ENCODE peak calls at places on chromosomes 1 and 21, in nine cellular contexts. One of them, this sample, is unnamed.

GRCh38 chr1:20093940-20094391 is 24.0 kb downstream of the PLA2G5 start:
- DNase-seq in ascending aorta: no peak
- DNase-seq in transverse colon: no peak
- DNase-seq in skeletal muscle cell: no peak
- DNase-seq in AG04449: no peak
- DNase-seq in heart left ventricle: peak
- DNase-seq in Peyer's patch: no peak
- DNase-seq in choroid plexus epithelial cell: no peak
- DNase-seq in CD8-positive, alpha-beta memory T cell: no peak
- DNase-seq in this sample: no peak

GRCh38 chr1:65444128-65444527 is 23.7 kb downstream of the LEPR start:
- DNase-seq in ascending aorta: no peak
- DNase-seq in transverse colon: no peak
- DNase-seq in skeletal muscle cell: no peak
- DNase-seq in AG04449: no peak
- DNase-seq in heart left ventricle: no peak
- DNase-seq in Peyer's patch: no peak
- DNase-seq in choroid plexus epithelial cell: no peak
- DNase-seq in CD8-positive, alpha-beta memory T cell: no peak
- DNase-seq in this sample: no peak

GRCh38 chr21:41837756-41838297 is 41.3 kb downstream of the PRDM15 start:
- DNase-seq in ascending aorta: no peak
- DNase-seq in transverse colon: no peak
- DNase-seq in skeletal muscle cell: no peak
- DNase-seq in AG04449: no peak
- DNase-seq in heart left ventricle: no peak
- DNase-seq in Peyer's patch: no peak
- DNase-seq in choroid plexus epithelial cell: no peak
- DNase-seq in CD8-positive, alpha-beta memory T cell: no peak
- DNase-seq in this sample: no peak

GRCh38 chr1:196178083-196178635 is 430.1 kb downstream of the KCNT2 start:
- DNase-seq in ascending aorta: no peak
- DNase-seq in transverse colon: no peak
- DNase-seq in skeletal muscle cell: no peak
- DNase-seq in AG04449: no peak
- DNase-seq in heart left ventricle: no peak
- DNase-seq in Peyer's patch: no peak
- DNase-seq in choroid plexus epithelial cell: no peak
- DNase-seq in CD8-positive, alpha-beta memory T cell: no peak
- DNase-seq in this sample: no peak

GRCh38 chr1:13766906-13767564 is 67.0 kb downstream of the PRDM2 start:
- DNase-seq in ascending aorta: no peak
- DNase-seq in transverse colon: no peak
- DNase-seq in skeletal muscle cell: peak
- DNase-seq in AG04449: no peak
- DNase-seq in heart left ventricle: no peak
- DNase-seq in Peyer's patch: no peak
- DNase-seq in choroid plexus epithelial cell: peak
- DNase-seq in CD8-positive, alpha-beta memory T cell: no peak
- DNase-seq in this sample: no peak

GRCh38 chr1:67748630-67749029 is 63.6 kb downstream of the GADD45A start:
- DNase-seq in ascending aorta: no peak
- DNase-seq in transverse colon: no peak
- DNase-seq in skeletal muscle cell: no peak
- DNase-seq in AG04449: no peak
- DNase-seq in heart left ventricle: no peak
- DNase-seq in Peyer's patch: no peak
- DNase-seq in choroid plexus epithelial cell: peak
- DNase-seq in CD8-positive, alpha-beta memory T cell: no peak
- DNase-seq in this sample: no peak

GRCh38 chr1:231724876-231725647 is 98.5 kb downstream of the DISC1 start:
- DNase-seq in ascending aorta: no peak
- DNase-seq in transverse colon: no peak
- DNase-seq in skeletal muscle cell: peak
- DNase-seq in AG04449: no peak
- DNase-seq in heart left ventricle: no peak
- DNase-seq in Peyer's patch: no peak
- DNase-seq in choroid plexus epithelial cell: peak
- DNase-seq in CD8-positive, alpha-beta memory T cell: no peak
- DNase-seq in this sample: peak

GRCh38 chr1:17043676-17044075 is 10.2 kb downstream of the SDHB start:
- DNase-seq in ascending aorta: no peak
- DNase-seq in transverse colon: no peak
- DNase-seq in skeletal muscle cell: no peak
- DNase-seq in AG04449: no peak
- DNase-seq in heart left ventricle: no peak
- DNase-seq in Peyer's patch: no peak
- DNase-seq in choroid plexus epithelial cell: no peak
- DNase-seq in CD8-positive, alpha-beta memory T cell: no peak
- DNase-seq in this sample: no peak

GRCh38 chr1:37755290-37755689 is 9.6 kb downstream of the EPHA10 start:
- DNase-seq in ascending aorta: no peak
- DNase-seq in transverse colon: no peak
- DNase-seq in skeletal muscle cell: no peak
- DNase-seq in AG04449: no peak
- DNase-seq in heart left ventricle: no peak
- DNase-seq in Peyer's patch: no peak
- DNase-seq in choroid plexus epithelial cell: no peak
- DNase-seq in CD8-positive, alpha-beta memory T cell: no peak
- DNase-seq in this sample: no peak

GRCh38 chr1:186828612-186829542 is at the start of gene PLA2G4A:
- DNase-seq in ascending aorta: no peak
- DNase-seq in transverse colon: peak
- DNase-seq in skeletal muscle cell: no peak
- DNase-seq in AG04449: no peak
- DNase-seq in heart left ventricle: peak
- DNase-seq in Peyer's patch: peak
- DNase-seq in choroid plexus epithelial cell: peak
- DNase-seq in CD8-positive, alpha-beta memory T cell: no peak
- DNase-seq in this sample: peak

GRCh38 chr1:204363335-204364114 is 3.8 kb upstream of the PLEKHA6 start:
- DNase-seq in ascending aorta: no peak
- DNase-seq in transverse colon: peak
- DNase-seq in skeletal muscle cell: no peak
- DNase-seq in AG04449: no peak
- DNase-seq in heart left ventricle: peak
- DNase-seq in Peyer's patch: peak
- DNase-seq in choroid plexus epithelial cell: peak
- DNase-seq in CD8-positive, alpha-beta memory T cell: peak
- DNase-seq in this sample: peak

GRCh38 chr1:204361341-204361771 is 1.6 kb upstream of the PLEKHA6 start:
- DNase-seq in ascending aorta: no peak
- DNase-seq in transverse colon: no peak
- DNase-seq in skeletal muscle cell: no peak
- DNase-seq in AG04449: no peak
- DNase-seq in heart left ventricle: no peak
- DNase-seq in Peyer's patch: no peak
- DNase-seq in choroid plexus epithelial cell: no peak
- DNase-seq in CD8-positive, alpha-beta memory T cell: no peak
- DNase-seq in this sample: no peak

GRCh38 chr1:204361781-204362180 is 2.1 kb upstream of the PLEKHA6 start:
- DNase-seq in ascending aorta: no peak
- DNase-seq in transverse colon: no peak
- DNase-seq in skeletal muscle cell: no peak
- DNase-seq in AG04449: no peak
- DNase-seq in heart left ventricle: no peak
- DNase-seq in Peyer's patch: no peak
- DNase-seq in choroid plexus epithelial cell: no peak
- DNase-seq in CD8-positive, alpha-beta memory T cell: no peak
- DNase-seq in this sample: no peak

GRCh38 chr1:204360314-204360713 is 585 bp upstream of the PLEKHA6 start:
- DNase-seq in ascending aorta: no peak
- DNase-seq in transverse colon: no peak
- DNase-seq in skeletal muscle cell: no peak
- DNase-seq in AG04449: no peak
- DNase-seq in heart left ventricle: no peak
- DNase-seq in Peyer's patch: no peak
- DNase-seq in choroid plexus epithelial cell: no peak
- DNase-seq in CD8-positive, alpha-beta memory T cell: no peak
- DNase-seq in this sample: no peak

GRCh38 chr1:204362984-204363334 is 3.2 kb upstream of the PLEKHA6 start:
- DNase-seq in ascending aorta: no peak
- DNase-seq in transverse colon: no peak
- DNase-seq in skeletal muscle cell: no peak
- DNase-seq in AG04449: no peak
- DNase-seq in heart left ventricle: no peak
- DNase-seq in Peyer's patch: no peak
- DNase-seq in choroid plexus epithelial cell: no peak
- DNase-seq in CD8-positive, alpha-beta memory T cell: no peak
- DNase-seq in this sample: no peak
- H3K4me3 ChIP-seq in ascending aorta: peak
- H3K4me3 ChIP-seq in transverse colon: peak
- H3K4me3 ChIP-seq in skeletal muscle cell: peak
- H3K4me3 ChIP-seq in AG04449: peak
- H3K4me3 ChIP-seq in heart left ventricle: peak
- H3K4me3 ChIP-seq in Peyer's patch: peak
- H3K4me3 ChIP-seq in choroid plexus epithelial cell: peak
- H3K4me3 ChIP-seq in CD8-positive, alpha-beta memory T cell: peak
- H3K4me3 ChIP-seq in this sample: peak

DNA sequence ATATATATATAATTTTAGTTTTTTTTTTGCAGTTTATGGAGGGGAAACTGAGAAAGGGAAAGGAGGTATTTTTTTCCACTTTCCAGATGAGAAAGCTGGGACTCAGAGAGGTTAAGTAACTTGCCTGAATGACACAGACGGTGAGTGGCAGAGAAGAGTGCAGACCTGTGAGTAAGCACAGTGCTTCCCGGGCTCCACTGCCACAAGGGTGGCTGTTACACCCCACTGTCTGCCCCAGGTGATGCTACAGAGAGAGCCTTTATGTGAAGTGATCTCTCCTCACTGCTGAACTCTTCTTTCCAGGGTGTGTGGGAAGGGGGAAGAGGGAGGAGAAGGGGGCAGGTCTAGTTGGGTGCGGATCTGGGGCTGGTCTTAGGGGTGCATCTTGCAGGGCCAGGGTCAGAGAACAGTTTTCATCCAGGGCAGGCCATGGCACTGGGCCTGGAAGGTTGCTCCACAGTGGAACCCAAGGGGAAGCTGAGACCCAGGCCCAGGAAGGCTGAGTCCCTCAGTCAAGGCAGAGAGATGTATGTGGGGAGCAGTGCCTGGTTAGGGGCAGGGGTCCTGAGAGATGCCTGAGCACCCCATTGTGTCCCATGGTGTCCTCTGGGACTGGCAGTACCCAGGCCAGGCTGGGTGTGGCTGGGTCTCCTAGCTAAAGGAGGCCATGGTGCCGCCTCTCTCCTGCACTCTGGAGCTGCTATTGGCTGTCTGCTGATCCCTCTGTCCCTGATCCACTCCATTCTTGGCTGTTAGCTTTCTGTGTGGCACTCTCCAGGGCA is 357.5 kb downstream of the PTPRU start:
- DNase-seq in ascending aorta: no peak
- DNase-seq in transverse colon: no peak
- DNase-seq in skeletal muscle cell: no peak
- DNase-seq in AG04449: no peak
- DNase-seq in heart left ventricle: no peak
- DNase-seq in Peyer's patch: no peak
- DNase-seq in choroid plexus epithelial cell: no peak
- DNase-seq in CD8-positive, alpha-beta memory T cell: no peak
- DNase-seq in this sample: no peak
- H3K4me3 ChIP-seq in ascending aorta: no peak
- H3K4me3 ChIP-seq in transverse colon: no peak
- H3K4me3 ChIP-seq in skeletal muscle cell: no peak
- H3K4me3 ChIP-seq in AG04449: no peak
- H3K4me3 ChIP-seq in heart left ventricle: no peak
- H3K4me3 ChIP-seq in Peyer's patch: no peak
- H3K4me3 ChIP-seq in choroid plexus epithelial cell: no peak
- H3K4me3 ChIP-seq in CD8-positive, alpha-beta memory T cell: no peak
- H3K4me3 ChIP-seq in this sample: no peak

GRCh38 chr1:202159534-202160371 is 649 bp downstream of the PTPN7 start:
- DNase-seq in ascending aorta: no peak
- DNase-seq in transverse colon: peak
- DNase-seq in skeletal muscle cell: no peak
- DNase-seq in AG04449: no peak
- DNase-seq in heart left ventricle: no peak
- DNase-seq in Peyer's patch: peak
- DNase-seq in choroid plexus epithelial cell: no peak
- DNase-seq in CD8-positive, alpha-beta memory T cell: peak
- DNase-seq in this sample: peak
- H3K4me3 ChIP-seq in ascending aorta: no peak
- H3K4me3 ChIP-seq in transverse colon: peak
- H3K4me3 ChIP-seq in skeletal muscle cell: no peak
- H3K4me3 ChIP-seq in AG04449: no peak
- H3K4me3 ChIP-seq in heart left ventricle: peak
- H3K4me3 ChIP-seq in Peyer's patch: peak
- H3K4me3 ChIP-seq in choroid plexus epithelial cell: no peak
- H3K4me3 ChIP-seq in CD8-positive, alpha-beta memory T cell: peak
- H3K4me3 ChIP-seq in this sample: peak

GRCh38 chr1:160094806-160095205 is 3.6 kb downstream of the IGSF8 start:
- DNase-seq in ascending aorta: no peak
- DNase-seq in transverse colon: no peak
- DNase-seq in skeletal muscle cell: no peak
- DNase-seq in AG04449: no peak
- DNase-seq in heart left ventricle: no peak
- DNase-seq in Peyer's patch: no peak
- DNase-seq in choroid plexus epithelial cell: no peak
- DNase-seq in CD8-positive, alpha-beta memory T cell: no peak
- DNase-seq in this sample: no peak

GRCh38 chr1:160097911-160098851 is at the start of gene IGSF8:
- DNase-seq in ascending aorta: peak
- DNase-seq in transverse colon: peak
- DNase-seq in skeletal muscle cell: peak
- DNase-seq in AG04449: no peak
- DNase-seq in heart left ventricle: peak
- DNase-seq in Peyer's patch: peak
- DNase-seq in choroid plexus epithelial cell: peak
- DNase-seq in CD8-positive, alpha-beta memory T cell: peak
- DNase-seq in this sample: peak

GRCh38 chr1:160095382-160096105 is 2.9 kb downstream of the IGSF8 start:
- DNase-seq in ascending aorta: no peak
- DNase-seq in transverse colon: no peak
- DNase-seq in skeletal muscle cell: no peak
- DNase-seq in AG04449: no peak
- DNase-seq in heart left ventricle: no peak
- DNase-seq in Peyer's patch: no peak
- DNase-seq in choroid plexus epithelial cell: no peak
- DNase-seq in CD8-positive, alpha-beta memory T cell: peak
- DNase-seq in this sample: no peak

GRCh38 chr1:160097196-160097910 is 1.1 kb downstream of the IGSF8 start:
- DNase-seq in ascending aorta: no peak
- DNase-seq in transverse colon: no peak
- DNase-seq in skeletal muscle cell: no peak
- DNase-seq in AG04449: no peak
- DNase-seq in heart left ventricle: no peak
- DNase-seq in Peyer's patch: no peak
- DNase-seq in choroid plexus epithelial cell: no peak
- DNase-seq in CD8-positive, alpha-beta memory T cell: peak
- DNase-seq in this sample: peak

DNA sequence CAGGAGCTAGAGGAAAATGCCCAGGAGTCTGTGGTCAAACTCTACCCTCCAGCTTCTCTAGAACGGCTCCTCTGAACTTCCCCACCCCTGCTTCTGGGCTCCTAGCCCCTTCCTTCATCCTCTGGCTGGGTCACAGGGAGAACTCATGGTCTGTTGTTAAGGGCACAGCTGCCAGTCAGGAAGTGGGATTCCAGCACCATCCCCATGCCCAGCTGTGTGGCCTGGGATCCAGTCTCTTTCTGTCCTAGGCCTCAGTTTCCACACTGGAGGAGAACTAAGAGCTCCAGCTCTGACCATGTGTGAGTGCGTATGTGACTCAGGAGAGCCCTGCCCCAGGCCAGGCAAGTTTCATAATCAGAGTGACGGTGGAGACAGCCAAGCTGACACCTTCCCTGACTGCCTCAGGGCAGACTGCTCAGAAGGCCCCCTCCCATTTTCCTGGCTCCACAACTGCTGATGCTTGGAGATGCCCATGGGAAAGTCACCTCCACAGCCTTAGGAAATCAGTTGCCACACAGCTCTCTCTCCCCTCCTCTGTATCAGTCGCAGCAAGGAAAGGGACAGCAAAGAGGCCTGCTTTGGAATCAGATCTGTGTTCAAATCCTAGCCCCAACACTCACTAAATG is 1.8 kb downstream of the IGSF8 start:
- DNase-seq in ascending aorta: peak
- DNase-seq in transverse colon: no peak
- DNase-seq in skeletal muscle cell: peak
- DNase-seq in AG04449: no peak
- DNase-seq in heart left ventricle: no peak
- DNase-seq in Peyer's patch: no peak
- DNase-seq in choroid plexus epithelial cell: peak
- DNase-seq in CD8-positive, alpha-beta memory T cell: peak
- DNase-seq in this sample: peak
- H3K4me3 ChIP-seq in ascending aorta: no peak
- H3K4me3 ChIP-seq in transverse colon: no peak
- H3K4me3 ChIP-seq in skeletal muscle cell: no peak
- H3K4me3 ChIP-seq in AG04449: no peak
- H3K4me3 ChIP-seq in heart left ventricle: no peak
- H3K4me3 ChIP-seq in Peyer's patch: no peak
- H3K4me3 ChIP-seq in choroid plexus epithelial cell: no peak
- H3K4me3 ChIP-seq in CD8-positive, alpha-beta memory T cell: peak
- H3K4me3 ChIP-seq in this sample: no peak

This sample was measured in HL-60.